ENCODE peak calls at places on chromosome 21, in five cellular contexts. F is right cardiac atrium, H is HL-60, I is suprapubic skin, K is body of pancreas. A is an unnamed sample.

GRCh38 chr21:36640260-36641244 is 58.4 kb upstream of the SIM2 start:
- DNase-seq in K (no peak), F (no peak), H (no peak), I (no peak), A (no peak)

GRCh38 chr21:16624468-16625102 is 888.3 kb upstream of the CXADR start:
- DNase-seq in F (no peak), I (no peak), K (no peak), H (no peak), A (no peak)

GRCh38 chr21:43268086-43268803 is 99.4 kb downstream of the CRYAA start:
- DNase-seq in F (peak; percentile 36), I (no peak), K (no peak), H (no peak), A (no peak)

GRCh38 chr21:28229811-28230210 is 762.9 kb downstream of the LTN1 start:
- DNase-seq in H (no peak), K (no peak), F (no peak), I (no peak), A (no peak)

GRCh38 chr21:44090332-44090731 is 16.9 kb upstream of the PWP2 start:
- DNase-seq in H (peak; percentile 1), I (no peak), F (no peak), K (no peak), A (no peak)

GRCh38 chr21:31201548-31201947 is 142.5 kb downstream of the TIAM1 start:
- DNase-seq in K (peak; percentile 18), H (peak; percentile 60), F (no peak), I (no peak), A (no peak)

GRCh38 chr21:35909456-35910178 is 150.7 kb downstream of the SETD4 start:
- DNase-seq in F (no peak), I (no peak), K (no peak), H (no peak), A (no peak)

GRCh38 chr21:18298228-18298627 is 53.6 kb downstream of the CHODL start:
- DNase-seq in I (no peak), F (no peak), H (no peak), K (no peak), A (no peak)

DNA sequence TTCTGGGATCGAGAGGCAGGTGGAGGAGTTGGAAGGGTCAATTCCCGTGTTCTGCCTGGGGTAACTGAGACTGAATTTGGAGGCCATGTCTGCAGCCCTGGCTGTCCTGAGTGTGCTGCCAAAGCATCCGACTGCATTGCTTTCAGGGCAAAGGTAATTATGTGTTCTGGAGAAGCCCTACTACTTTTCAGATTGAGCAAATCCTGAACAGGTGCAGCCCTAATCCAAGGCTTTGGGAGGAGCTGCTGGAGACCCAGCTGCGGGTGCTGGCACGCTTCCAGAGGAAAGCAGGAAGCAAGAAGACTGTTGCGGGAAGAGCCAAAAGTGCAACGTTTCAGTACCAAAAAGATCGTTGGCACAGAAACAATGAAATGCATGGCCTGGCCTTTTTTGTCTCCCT is 73.7 kb upstream of the NRIP1 start:
- DNase-seq in K (peak; percentile 67), F (peak; percentile 58), H (peak; percentile 25), I (no peak), A (no peak)
- H3K27ac ChIP-seq in K (peak overlapping the region; percentile 82), F (no peak overlapping the region), H (no peak overlapping the region), I (no peak overlapping the region), A (no peak overlapping the region)

DNA sequence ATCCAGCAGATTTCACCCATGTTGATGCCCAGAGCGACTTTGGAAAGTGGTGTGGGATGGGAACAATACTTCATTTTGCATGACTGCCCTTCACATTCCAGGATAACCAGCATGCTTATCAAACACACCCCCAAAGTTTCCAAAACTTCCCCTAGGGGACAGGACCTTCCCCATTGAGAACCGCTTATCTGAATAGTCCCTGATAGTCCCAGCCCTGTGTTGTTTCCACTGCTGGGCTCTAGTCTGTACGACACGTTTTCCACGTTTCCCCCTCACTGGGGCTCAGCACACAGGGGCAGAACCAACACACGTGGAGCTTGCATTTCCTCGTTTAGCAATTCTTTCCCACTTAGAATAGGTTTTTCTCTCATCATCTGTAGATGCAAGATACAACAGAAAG is 61.0 kb downstream of the BACE2 start:
- DNase-seq in I (no peak), H (no peak), F (no peak), K (no peak), A (no peak)
- H3K27ac ChIP-seq in I (no peak overlapping the region), H (no peak overlapping the region), F (no peak overlapping the region), K (no peak overlapping the region), A (no peak overlapping the region)

DNA sequence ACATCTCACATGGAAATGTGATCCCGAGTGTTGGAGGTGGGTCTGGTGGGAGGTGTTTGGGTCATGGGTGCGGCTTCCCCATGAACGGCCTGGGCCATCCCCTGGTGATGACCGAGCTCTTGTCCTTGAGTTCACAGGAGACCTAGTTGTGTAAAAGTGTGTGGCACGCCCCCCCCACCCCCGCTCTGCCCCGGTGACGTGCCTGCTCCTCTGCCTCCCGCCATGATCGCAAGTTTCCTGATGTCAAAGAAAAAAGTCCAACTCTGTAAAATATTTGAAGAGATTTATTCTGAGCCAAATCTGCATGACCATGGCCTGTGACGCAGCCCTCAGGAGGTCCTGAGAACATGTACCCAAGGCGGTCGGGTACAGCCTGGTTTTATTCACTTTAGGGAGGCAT is 125.1 kb upstream of the COL6A1 start:
- DNase-seq in F (no peak), I (peak; percentile 37), K (no peak), H (no peak), A (no peak)
- H3K27ac ChIP-seq in F (no peak overlapping the region), I (no peak overlapping the region), K (no peak overlapping the region), H (no peak overlapping the region), A (no peak overlapping the region)

DNA sequence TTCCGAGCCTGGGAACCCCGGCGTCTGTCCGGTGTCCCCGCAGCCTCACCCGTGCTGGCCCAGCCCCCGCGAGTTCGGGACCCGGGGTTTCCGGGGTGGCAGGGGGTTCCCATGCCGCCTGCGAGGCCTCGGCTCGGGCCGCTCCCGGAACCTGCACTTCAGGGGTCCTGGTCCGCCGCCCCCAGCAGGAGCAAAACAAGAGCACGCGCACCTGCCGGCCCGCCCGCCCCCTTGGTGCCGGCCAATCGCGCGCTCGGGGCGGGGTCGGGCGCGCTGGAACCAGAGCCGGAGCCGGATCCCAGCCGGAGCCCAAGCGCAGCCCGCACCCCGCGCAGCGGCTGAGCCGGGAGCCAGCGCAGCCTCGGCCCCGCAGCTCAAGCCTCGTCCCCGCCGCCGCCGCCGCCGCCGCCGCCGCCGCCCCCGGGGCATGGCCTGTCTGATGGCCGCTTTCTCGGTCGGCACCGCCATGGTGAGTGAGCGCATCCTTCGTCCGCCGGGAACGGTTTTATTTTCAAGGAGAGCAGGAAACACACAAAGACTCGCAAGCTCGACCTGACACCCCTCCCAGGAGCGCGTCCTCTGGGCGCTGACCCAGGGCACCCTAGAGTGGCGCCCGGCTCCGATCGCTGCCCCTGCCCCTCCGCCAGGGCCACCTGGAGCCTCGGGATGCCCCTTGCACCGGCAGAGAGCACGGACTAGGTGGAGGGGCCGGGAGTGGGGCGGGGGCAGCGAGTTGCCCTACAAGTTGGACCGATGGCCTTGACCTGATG is at the start of gene ABCG1:
- DNase-seq in H (no peak), I (peak; percentile 79), K (peak; percentile 48), F (peak; percentile 78), A (peak; percentile 53)
- H3K27ac ChIP-seq in H (no peak within 1 kb of the TSS), I (peak within 1 kb of the TSS; percentile 79), K (peak within 1 kb of the TSS; percentile 55), F (peak within 1 kb of the TSS; percentile 61), A (peak within 1 kb of the TSS; percentile 97)

GRCh38 chr21:45969921-45970673 is 11.5 kb upstream of the COL6A1 start:
- DNase-seq in F (peak; percentile 40), H (no peak), I (no peak), K (no peak), A (no peak)

GRCh38 chr21:45972716-45973474 is 8.7 kb upstream of the COL6A1 start:
- DNase-seq in I (peak; percentile 91), F (peak; percentile 92), H (no peak), K (peak; percentile 51), A (no peak)

GRCh38 chr21:45972353-45972715 is 9.2 kb upstream of the COL6A1 start:
- DNase-seq in H (no peak), K (no peak), I (peak; percentile 82), F (peak; percentile 84), A (no peak)

GRCh38 chr21:45971487-45972352 is 9.8 kb upstream of the COL6A1 start:
- DNase-seq in K (peak; percentile 42), H (no peak), I (peak; percentile 96), F (peak; percentile 89), A (no peak)

DNA sequence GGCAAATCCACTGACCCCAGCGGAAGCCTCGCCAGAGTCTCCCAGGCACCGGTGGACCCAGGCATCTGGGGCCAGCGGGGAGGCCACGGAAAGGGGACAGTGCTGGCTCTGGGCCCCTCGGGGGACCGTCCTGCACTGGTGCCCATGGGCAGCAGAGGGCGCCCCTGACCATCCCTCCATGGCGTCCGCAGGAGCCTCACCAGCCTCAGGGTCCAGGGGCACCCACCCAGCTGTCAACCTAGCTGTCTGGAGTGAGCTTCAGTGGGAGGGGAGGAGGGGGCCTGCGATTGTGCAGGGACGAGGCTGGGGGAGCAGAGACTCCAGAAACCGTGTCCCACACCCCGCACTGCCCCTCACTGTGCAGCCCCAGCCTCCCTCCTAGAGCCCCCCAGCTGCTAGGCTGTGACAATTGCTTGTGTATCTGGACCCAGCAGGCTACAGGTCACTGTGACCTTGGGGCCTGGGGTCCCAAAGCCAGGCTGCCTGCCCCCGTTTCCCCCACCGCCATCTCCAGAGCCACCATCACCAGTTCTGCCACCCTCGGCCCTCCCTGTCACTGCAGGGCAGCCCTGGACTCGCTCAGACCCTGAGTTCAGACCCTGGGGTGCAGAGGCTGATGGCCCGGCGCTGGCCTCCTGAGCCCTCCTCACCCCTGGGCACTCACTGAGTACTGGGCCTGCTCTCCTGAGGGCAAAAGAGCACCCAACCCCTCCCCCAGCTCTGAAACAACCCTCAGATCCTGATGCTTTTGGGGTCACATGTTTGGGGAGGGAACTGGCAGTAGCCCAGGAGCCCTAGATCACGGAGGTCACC is 10.7 kb upstream of the COL6A1 start:
- DNase-seq in I (peak; percentile 85), K (peak; percentile 59), H (peak; percentile 10), F (peak; percentile 90), A (no peak)
- H3K27ac ChIP-seq in I (peak overlapping the region; percentile 93), K (no peak overlapping the region), H (no peak overlapping the region), F (peak overlapping the region; percentile 70), A (no peak overlapping the region)

GRCh38 chr21:39385299-39386145 is 36.6 kb upstream of the HMGN1 start:
- DNase-seq in F (peak; percentile 95), H (no peak), I (peak; percentile 88), K (peak; percentile 98), A (peak; percentile 82)
- H3K27ac ChIP-seq in F (peak overlapping the region; percentile 62), H (no peak overlapping the region), I (peak overlapping the region; percentile 34), K (peak overlapping the region; percentile 84), A (peak overlapping the region; percentile 61)

GRCh38 chr21:26512664-26513063 is 60.4 kb downstream of the CYYR1 start:
- DNase-seq in K (no peak), H (no peak), F (no peak), I (no peak), A (no peak)

GRCh38 chr21:26501622-26502021 is 71.5 kb downstream of the CYYR1 start:
- DNase-seq in I (no peak), F (no peak), K (no peak), H (no peak), A (no peak)

GRCh38 chr21:26506951-26507350 is 66.1 kb downstream of the CYYR1 start:
- DNase-seq in F (no peak), K (no peak), I (no peak), H (no peak), A (no peak)
- H3K27ac ChIP-seq in F (no peak overlapping the region), K (no peak overlapping the region), I (no peak overlapping the region), H (no peak overlapping the region), A (peak overlapping the region; percentile 54)

GRCh38 chr21:34344584-34344983 is 19.2 kb upstream of the KCNE2 start:
- DNase-seq in I (peak; percentile 29), H (no peak), F (no peak), K (no peak), A (no peak)
- H3K27ac ChIP-seq in I (no peak overlapping the region), H (no peak overlapping the region), F (no peak overlapping the region), K (no peak overlapping the region), A (peak overlapping the region; percentile 4)

A was measured in caudate nucleus.